ENCODE peak calls at places on chromosomes 3 and 15, in five cellular contexts. One of them, this sample, is unnamed. For H3K4me1, the result is how much of the 10 kb centered on the place peaks cover.

GRCh38 chr3:71684046-71684730 is 41.0 kb downstream of the EIF4E3 start:
- DNase-seq in OCI-LY7: no peak
- DNase-seq in CD8-positive, alpha-beta memory T cell: no peak
- DNase-seq in neuronal stem cell: no peak
- DNase-seq in HepG2: no peak
- DNase-seq in this sample: no peak

GRCh38 chr3:8573342-8573926 is 71.2 kb downstream of the SSUH2 start:
- DNase-seq in neuronal stem cell: no peak
- DNase-seq in CD8-positive, alpha-beta memory T cell: no peak
- DNase-seq in HepG2: no peak
- DNase-seq in OCI-LY7: no peak
- DNase-seq in this sample: no peak

GRCh38 chr15:90864507-90864906 is 3.9 kb upstream of the FURIN start:
- DNase-seq in OCI-LY7: no peak
- DNase-seq in CD8-positive, alpha-beta memory T cell: no peak
- DNase-seq in neuronal stem cell: no peak
- DNase-seq in HepG2: no peak
- DNase-seq in this sample: no peak

GRCh38 chr3:197800379-197800778 is 9.3 kb downstream of the LRCH3 start:
- DNase-seq in CD8-positive, alpha-beta memory T cell: no peak
- DNase-seq in OCI-LY7: no peak
- DNase-seq in neuronal stem cell: no peak
- DNase-seq in HepG2: no peak
- DNase-seq in this sample: no peak

GRCh38 chr15:60798821-60799220 is 319.9 kb upstream of the ICE2 start:
- DNase-seq in OCI-LY7: no peak
- DNase-seq in neuronal stem cell: no peak
- DNase-seq in CD8-positive, alpha-beta memory T cell: no peak
- DNase-seq in HepG2: peak
- DNase-seq in this sample: no peak

GRCh38 chr3:5095879-5096278 is 26.2 kb upstream of the ARL8B start:
- DNase-seq in CD8-positive, alpha-beta memory T cell: no peak
- DNase-seq in neuronal stem cell: peak
- DNase-seq in HepG2: no peak
- DNase-seq in OCI-LY7: no peak
- DNase-seq in this sample: no peak

GRCh38 chr3:154786724-154787123 is 293.4 kb upstream of the MME start:
- DNase-seq in CD8-positive, alpha-beta memory T cell: no peak
- DNase-seq in HepG2: no peak
- DNase-seq in OCI-LY7: no peak
- DNase-seq in neuronal stem cell: no peak
- DNase-seq in this sample: no peak

GRCh38 chr15:101250331-101250730 is 1.5 kb downstream of the CHSY1 start:
- DNase-seq in OCI-LY7: no peak
- DNase-seq in HepG2: no peak
- DNase-seq in CD8-positive, alpha-beta memory T cell: no peak
- DNase-seq in neuronal stem cell: no peak
- DNase-seq in this sample: no peak

GRCh38 chr15:100383302-100384107 is 41.7 kb upstream of the ADAMTS17 start:
- DNase-seq in HepG2: peak
- DNase-seq in neuronal stem cell: no peak
- DNase-seq in CD8-positive, alpha-beta memory T cell: no peak
- DNase-seq in OCI-LY7: peak
- DNase-seq in this sample: no peak

GRCh38 chr3:31815006-31815405 is 166.1 kb downstream of the OSBPL10 start:
- DNase-seq in HepG2: no peak
- DNase-seq in neuronal stem cell: no peak
- DNase-seq in CD8-positive, alpha-beta memory T cell: no peak
- DNase-seq in OCI-LY7: no peak
- DNase-seq in this sample: no peak

GRCh38 chr15:89057506-89058133 is 30.6 kb upstream of the ABHD2 start:
- DNase-seq in CD8-positive, alpha-beta memory T cell: peak
- DNase-seq in HepG2: peak
- DNase-seq in OCI-LY7: peak
- DNase-seq in neuronal stem cell: peak
- DNase-seq in this sample: peak

GRCh38 chr3:171374260-171374659 is 85.9 kb downstream of the TNIK start:
- DNase-seq in HepG2: no peak
- DNase-seq in OCI-LY7: no peak
- DNase-seq in neuronal stem cell: no peak
- DNase-seq in CD8-positive, alpha-beta memory T cell: no peak
- DNase-seq in this sample: no peak

GRCh38 chr3:141255864-141256263 is 24.2 kb downstream of the PXYLP1 start:
- DNase-seq in OCI-LY7: no peak
- DNase-seq in neuronal stem cell: no peak
- DNase-seq in CD8-positive, alpha-beta memory T cell: no peak
- DNase-seq in HepG2: peak
- DNase-seq in this sample: no peak

GRCh38 chr3:33732394-33732793 is 14.3 kb upstream of the CLASP2 start:
- DNase-seq in OCI-LY7: peak
- DNase-seq in CD8-positive, alpha-beta memory T cell: no peak
- DNase-seq in HepG2: peak
- DNase-seq in neuronal stem cell: no peak
- DNase-seq in this sample: no peak

GRCh38 chr3:11238880-11239279 is 33.3 kb upstream of the ATG7 start:
- DNase-seq in neuronal stem cell: no peak
- DNase-seq in OCI-LY7: no peak
- DNase-seq in CD8-positive, alpha-beta memory T cell: no peak
- DNase-seq in HepG2: no peak
- DNase-seq in this sample: no peak

GRCh38 chr3:94413721-94414106 is 350.9 kb downstream of the NSUN3 start:
- DNase-seq in neuronal stem cell: no peak
- DNase-seq in OCI-LY7: no peak
- DNase-seq in CD8-positive, alpha-beta memory T cell: no peak
- DNase-seq in HepG2: no peak
- DNase-seq in this sample: no peak

GRCh38 chr3:58352624-58353023 is 19.9 kb downstream of the PXK start:
- DNase-seq in neuronal stem cell: no peak
- DNase-seq in OCI-LY7: no peak
- DNase-seq in HepG2: no peak
- DNase-seq in CD8-positive, alpha-beta memory T cell: no peak
- DNase-seq in this sample: no peak

GRCh38 chr3:191997579-191998268 is 536.8 kb downstream of the PYDC2 start:
- DNase-seq in HepG2: no peak
- DNase-seq in OCI-LY7: no peak
- DNase-seq in neuronal stem cell: peak
- DNase-seq in CD8-positive, alpha-beta memory T cell: no peak
- DNase-seq in this sample: no peak

GRCh38 chr3:100928638-100929428 is 64.4 kb downstream of the ABI3BP start:
- DNase-seq in HepG2: no peak
- DNase-seq in OCI-LY7: no peak
- DNase-seq in CD8-positive, alpha-beta memory T cell: no peak
- DNase-seq in neuronal stem cell: no peak
- DNase-seq in this sample: no peak

GRCh38 chr15:90482124-90483011 is 47.4 kb upstream of the CRTC3 start:
- DNase-seq in HepG2: peak
- DNase-seq in CD8-positive, alpha-beta memory T cell: peak
- DNase-seq in neuronal stem cell: peak
- DNase-seq in OCI-LY7: peak
- DNase-seq in this sample: no peak

GRCh38 chr3:112746675-112747276 is 99.9 kb downstream of the CD200R1L start:
- DNase-seq in neuronal stem cell: no peak
- DNase-seq in CD8-positive, alpha-beta memory T cell: no peak
- DNase-seq in HepG2: no peak
- DNase-seq in OCI-LY7: no peak
- DNase-seq in this sample: no peak

GRCh38 chr3:139427283-139428060 is 38.0 kb upstream of the COPB2 start:
- DNase-seq in OCI-LY7: peak
- DNase-seq in CD8-positive, alpha-beta memory T cell: no peak
- DNase-seq in neuronal stem cell: peak
- DNase-seq in HepG2: peak
- DNase-seq in this sample: no peak

DNA sequence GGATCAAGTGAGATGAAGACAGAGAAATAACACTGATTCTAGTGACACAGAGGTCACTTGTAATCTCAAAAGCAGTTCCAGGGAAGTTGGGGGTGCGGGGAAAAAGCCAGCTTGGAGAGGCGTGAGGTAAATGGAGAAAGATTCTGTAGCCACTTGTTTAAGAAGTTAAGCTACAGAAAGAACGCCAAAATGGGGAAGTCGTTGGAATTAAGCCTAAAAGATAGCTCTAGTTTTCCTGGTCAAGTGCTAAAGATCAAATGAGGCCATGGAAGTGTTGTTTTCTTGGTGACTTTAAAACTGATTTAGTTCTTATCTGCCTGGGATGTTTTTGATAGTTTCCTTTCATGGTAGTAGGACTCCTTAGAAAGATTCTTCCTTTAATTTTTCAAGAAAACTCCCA is 152.0 kb downstream of the GREM1 start:
- DNase-seq in CD8-positive, alpha-beta memory T cell: no peak
- DNase-seq in neuronal stem cell: no peak
- DNase-seq in HepG2: no peak
- DNase-seq in OCI-LY7: no peak
- DNase-seq in this sample: no peak
- H3K4me1 ChIP-seq in CD8-positive, alpha-beta memory T cell: under half
- H3K4me1 ChIP-seq in neuronal stem cell: under half
- H3K4me1 ChIP-seq in HepG2: under half
- H3K4me1 ChIP-seq in OCI-LY7: under half
- H3K4me1 ChIP-seq in this sample: under half

GRCh38 chr3:19202754-19203153 is 54.4 kb downstream of the KCNH8 start:
- DNase-seq in OCI-LY7: no peak
- DNase-seq in CD8-positive, alpha-beta memory T cell: no peak
- DNase-seq in neuronal stem cell: no peak
- DNase-seq in HepG2: no peak
- DNase-seq in this sample: no peak
- H3K4me3 ChIP-seq in OCI-LY7: no peak
- H3K4me3 ChIP-seq in CD8-positive, alpha-beta memory T cell: no peak
- H3K4me3 ChIP-seq in neuronal stem cell: no peak
- H3K4me3 ChIP-seq in HepG2: no peak
- H3K4me3 ChIP-seq in this sample: no peak

GRCh38 chr15:41903782-41904181 is 9.9 kb upstream of the SPTBN5 start:
- DNase-seq in HepG2: no peak
- DNase-seq in neuronal stem cell: no peak
- DNase-seq in OCI-LY7: no peak
- DNase-seq in CD8-positive, alpha-beta memory T cell: no peak
- DNase-seq in this sample: no peak
- H3K4me1 ChIP-seq in HepG2: under half
- H3K4me1 ChIP-seq in neuronal stem cell: under half
- H3K4me1 ChIP-seq in OCI-LY7: under half
- H3K4me1 ChIP-seq in CD8-positive, alpha-beta memory T cell: under half
- H3K4me1 ChIP-seq in this sample: under half

GRCh38 chr3:159787191-159787590 is 201.4 kb upstream of the IL12A start:
- DNase-seq in neuronal stem cell: no peak
- DNase-seq in CD8-positive, alpha-beta memory T cell: no peak
- DNase-seq in OCI-LY7: no peak
- DNase-seq in HepG2: peak
- DNase-seq in this sample: no peak
- H3K4me3 ChIP-seq in neuronal stem cell: no peak
- H3K4me3 ChIP-seq in CD8-positive, alpha-beta memory T cell: no peak
- H3K4me3 ChIP-seq in OCI-LY7: no peak
- H3K4me3 ChIP-seq in HepG2: no peak
- H3K4me3 ChIP-seq in this sample: no peak

GRCh38 chr15:85541744-85542143 is 161.3 kb downstream of the AKAP13 start:
- DNase-seq in OCI-LY7: no peak
- DNase-seq in HepG2: no peak
- DNase-seq in neuronal stem cell: no peak
- DNase-seq in CD8-positive, alpha-beta memory T cell: no peak
- DNase-seq in this sample: no peak
- H3K4me1 ChIP-seq in OCI-LY7: under half
- H3K4me1 ChIP-seq in HepG2: under half
- H3K4me1 ChIP-seq in neuronal stem cell: under half
- H3K4me1 ChIP-seq in CD8-positive, alpha-beta memory T cell: under half
- H3K4me1 ChIP-seq in this sample: under half

GRCh38 chr3:46708401-46709146 is 7.4 kb downstream of the TMIE start:
- DNase-seq in OCI-LY7: no peak
- DNase-seq in HepG2: no peak
- DNase-seq in CD8-positive, alpha-beta memory T cell: no peak
- DNase-seq in neuronal stem cell: no peak
- DNase-seq in this sample: no peak

GRCh38 chr3:46710671-46711295 is 6.9 kb downstream of the PRSS50 start:
- DNase-seq in OCI-LY7: no peak
- DNase-seq in CD8-positive, alpha-beta memory T cell: no peak
- DNase-seq in HepG2: no peak
- DNase-seq in neuronal stem cell: no peak
- DNase-seq in this sample: no peak

GRCh38 chr3:46710229-46710628 is 7.4 kb downstream of the PRSS50 start:
- DNase-seq in neuronal stem cell: no peak
- DNase-seq in OCI-LY7: no peak
- DNase-seq in HepG2: no peak
- DNase-seq in CD8-positive, alpha-beta memory T cell: no peak
- DNase-seq in this sample: peak

GRCh38 chr3:46709147-46709654 is 8.0 kb downstream of the TMIE start:
- DNase-seq in neuronal stem cell: no peak
- DNase-seq in CD8-positive, alpha-beta memory T cell: no peak
- DNase-seq in OCI-LY7: no peak
- DNase-seq in HepG2: no peak
- DNase-seq in this sample: no peak

DNA sequence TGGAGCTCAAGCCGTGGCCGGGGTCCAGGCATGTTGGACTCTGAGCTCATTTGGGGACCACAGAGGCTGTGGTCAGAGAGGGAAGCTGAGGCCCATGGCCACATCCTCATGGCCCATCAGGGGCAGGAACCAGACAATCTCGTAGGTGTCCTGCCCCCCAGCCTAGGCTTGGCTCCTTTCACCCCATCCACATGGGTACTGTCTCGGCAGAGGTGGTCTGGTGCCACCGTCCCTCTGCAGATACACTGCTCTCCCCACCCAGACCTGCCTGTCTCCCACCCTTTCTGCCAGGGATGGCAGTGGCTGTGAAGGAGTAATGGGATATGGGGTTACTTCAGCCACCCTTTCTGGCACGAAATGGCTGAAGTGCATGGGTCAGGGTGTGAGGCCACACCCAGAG is 7.9 kb downstream of the PRSS50 start:
- DNase-seq in HepG2: no peak
- DNase-seq in OCI-LY7: no peak
- DNase-seq in CD8-positive, alpha-beta memory T cell: no peak
- DNase-seq in neuronal stem cell: no peak
- DNase-seq in this sample: no peak
- H3K4me3 ChIP-seq in HepG2: no peak
- H3K4me3 ChIP-seq in OCI-LY7: no peak
- H3K4me3 ChIP-seq in CD8-positive, alpha-beta memory T cell: no peak
- H3K4me3 ChIP-seq in neuronal stem cell: no peak
- H3K4me3 ChIP-seq in this sample: no peak

GRCh38 chr3:152388631-152389030 is 119.9 kb downstream of the MBNL1 start:
- DNase-seq in HepG2: no peak
- DNase-seq in OCI-LY7: no peak
- DNase-seq in CD8-positive, alpha-beta memory T cell: no peak
- DNase-seq in neuronal stem cell: no peak
- DNase-seq in this sample: no peak

GRCh38 chr3:152390647-152391046 is 121.9 kb downstream of the MBNL1 start:
- DNase-seq in HepG2: no peak
- DNase-seq in neuronal stem cell: no peak
- DNase-seq in OCI-LY7: no peak
- DNase-seq in CD8-positive, alpha-beta memory T cell: no peak
- DNase-seq in this sample: no peak

GRCh38 chr3:152389316-152389934 is 120.7 kb downstream of the MBNL1 start:
- DNase-seq in HepG2: no peak
- DNase-seq in OCI-LY7: no peak
- DNase-seq in CD8-positive, alpha-beta memory T cell: no peak
- DNase-seq in neuronal stem cell: no peak
- DNase-seq in this sample: no peak

GRCh38 chr3:152392474-152392873 is 123.7 kb downstream of the MBNL1 start:
- DNase-seq in CD8-positive, alpha-beta memory T cell: no peak
- DNase-seq in OCI-LY7: no peak
- DNase-seq in neuronal stem cell: no peak
- DNase-seq in HepG2: no peak
- DNase-seq in this sample: no peak

GRCh38 chr3:152391671-152392070 is 122.9 kb downstream of the MBNL1 start:
- DNase-seq in HepG2: no peak
- DNase-seq in OCI-LY7: no peak
- DNase-seq in neuronal stem cell: no peak
- DNase-seq in CD8-positive, alpha-beta memory T cell: no peak
- DNase-seq in this sample: no peak
- H3K4me1 ChIP-seq in HepG2: under half
- H3K4me1 ChIP-seq in OCI-LY7: under half
- H3K4me1 ChIP-seq in neuronal stem cell: under half
- H3K4me1 ChIP-seq in CD8-positive, alpha-beta memory T cell: under half
- H3K4me1 ChIP-seq in this sample: under half